ENCODE peak calls at places on chromosomes 7 and 10, in nine cellular contexts. R is AG10803; H is endodermal cell; J is AG04450; S is fibroblast of mammary gland; Y is skeletal muscle cell; X is stimulated activated CD4-positive, alpha-beta T cell treated with anti-CD3 and anti-CD28 coated beads, Interleukin-1b, Interleukin-23, amount 100 ng/mL, for 24 hours; K is activated T-cell treated with anti-CD3 and anti-CD28 coated beads, Interleukin-2, amount 50 U/mL, for 24 hours; T is RWPE1. M is an unnamed sample.

GRCh38 chr7:149880871-149881301 is 7.1 kb downstream of the ATP6V0E2 start:
- DNase-seq in R (no peak), H (peak; percentile 30), J (no peak), S (no peak), Y (no peak), X (no peak), K (no peak), T (no peak), M (peak; percentile 18)

GRCh38 chr7:158083526-158084310 is 503.9 kb downstream of the PTPRN2 start:
- DNase-seq in R (no peak), H (no peak), J (no peak), S (no peak), Y (no peak), X (no peak), K (no peak), T (no peak), M (no peak)

GRCh38 chr7:139708541-139708940 is 69.3 kb downstream of the HIPK2 start:
- DNase-seq in R (no peak), H (peak; percentile 17), J (no peak), S (no peak), Y (no peak), X (no peak), K (no peak), T (no peak), M (no peak)

GRCh38 chr7:1716263-1717094 is 46.4 kb downstream of the ELFN1 start:
- DNase-seq in R (no peak), H (no peak), J (no peak), S (peak; percentile 72), Y (peak; percentile 37), X (no peak), K (no peak), T (peak; percentile 52), M (no peak)

GRCh38 chr7:25054849-25055248 is 70.2 kb downstream of the CYCS start:
- DNase-seq in R (no peak), H (no peak), J (no peak), S (no peak), Y (no peak), X (no peak), K (no peak), T (no peak), M (no peak)

GRCh38 chr7:44183386-44183785 is 5.9 kb downstream of the GCK start:
- DNase-seq in R (no peak), H (peak; percentile 46), J (no peak), S (no peak), Y (no peak), X (no peak), K (no peak), T (no peak), M (no peak)

GRCh38 chr10:124518366-124518765 is 56.7 kb downstream of the LHPP start:
- DNase-seq in R (no peak), H (no peak), J (no peak), S (no peak), Y (no peak), X (no peak), K (no peak), T (no peak), M (no peak)

GRCh38 chr7:19663816-19664531 is 44.9 kb downstream of the POLR1F start:
- DNase-seq in R (no peak), H (no peak), J (no peak), S (no peak), Y (no peak), X (no peak), K (no peak), T (peak; percentile 19), M (no peak)

GRCh38 chr7:2560175-2560695 is 1.5 kb downstream of the IQCE start:
- DNase-seq in R (peak; percentile 33), H (no peak), J (no peak), S (peak; percentile 20), Y (no peak), X (no peak), K (no peak), T (peak; percentile 4), M (no peak)

GRCh38 chr7:101803203-101804086 is 14.0 kb upstream of the CUX1 start:
- DNase-seq in R (no peak), H (no peak), J (no peak), S (no peak), Y (no peak), X (no peak), K (no peak), T (no peak), M (no peak)

GRCh38 chr10:34736976-34737771 is 77.9 kb downstream of the PARD3 start:
- DNase-seq in R (no peak), H (no peak), J (no peak), S (no peak), Y (no peak), X (no peak), K (no peak), T (no peak), M (no peak)

GRCh38 chr7:158816995-158817394 is 12.3 kb downstream of the ESYT2 start:
- DNase-seq in R (no peak), H (peak; percentile 43), J (no peak), S (no peak), Y (no peak), X (no peak), K (no peak), T (peak; percentile 52), M (no peak)

GRCh38 chr7:82017334-82017943 is 247.6 kb upstream of the HGF start:
- DNase-seq in R (peak; percentile 54), H (no peak), J (peak; percentile 13), S (peak; percentile 64), Y (no peak), X (no peak), K (no peak), T (peak; percentile 40), M (no peak)

GRCh38 chr7:93337047-93337446 is 104.9 kb downstream of the VPS50 start:
- DNase-seq in R (no peak), H (no peak), J (no peak), S (no peak), Y (no peak), X (no peak), K (no peak), T (no peak), M (no peak)

GRCh38 chr7:88927-89921 is 103.1 kb upstream of the FAM20C start:
- DNase-seq in R (peak; percentile 93), H (peak; percentile 47), J (no peak), S (peak; percentile 98), Y (peak; percentile 95), X (no peak), K (peak; percentile 22), T (peak; percentile 86), M (no peak)

GRCh38 chr7:101780281-101780680 is 37.1 kb upstream of the CUX1 start:
- DNase-seq in R (no peak), H (no peak), J (no peak), S (no peak), Y (no peak), X (no peak), K (no peak), T (no peak), M (no peak)

GRCh38 chr10:31645786-31646185 is 282.8 kb downstream of the ARHGAP12 start:
- DNase-seq in R (no peak), H (no peak), J (no peak), S (peak; percentile 72), Y (no peak), X (no peak), K (no peak), T (peak; percentile 21), M (no peak)

GRCh38 chr7:119896386-119896785 is 376.6 kb upstream of the KCND2 start:
- DNase-seq in R (no peak), H (no peak), J (no peak), S (no peak), Y (no peak), X (no peak), K (no peak), T (no peak), M (no peak)

GRCh38 chr7:5428470-5429252 is 5.0 kb upstream of the TNRC18 start:
- DNase-seq in R (peak; percentile 90), H (peak; percentile 87), J (peak; percentile 72), S (peak; percentile 89), Y (no peak), X (no peak), K (peak; percentile 45), T (peak; percentile 39), M (no peak)

GRCh38 chr10:78886129-78886528 is 182.6 kb upstream of the ZMIZ1 start:
- DNase-seq in R (no peak), H (no peak), J (no peak), S (no peak), Y (no peak), X (no peak), K (no peak), T (no peak), M (no peak)

GRCh38 chr10:117555017-117555416 is 12.5 kb downstream of the EMX2 start:
- DNase-seq in R (no peak), H (no peak), J (no peak), S (no peak), Y (no peak), X (no peak), K (no peak), T (no peak), M (no peak)

GRCh38 chr10:96271017-96271815 is at the start of gene BLNK:
- DNase-seq in R (peak; percentile 4), H (no peak), J (peak; percentile 3), S (peak; percentile 39), Y (no peak), X (no peak), K (no peak), T (peak; percentile 77), M (no peak)

GRCh38 chr7:90599038-90599437 is 2.9 kb downstream of the CDK14 start:
- DNase-seq in R (no peak), H (no peak), J (no peak), S (no peak), Y (no peak), X (no peak), K (no peak), T (no peak), M (no peak)

GRCh38 chr10:48211777-48212176 is 62.7 kb downstream of the FRMPD2 start:
- DNase-seq in R (no peak), H (no peak), J (no peak), S (no peak), Y (no peak), X (no peak), K (no peak), T (no peak), M (no peak)

GRCh38 chr7:92835140-92835850 is 1.1 kb downstream of the CDK6 start:
- DNase-seq in R (peak; percentile 78), H (peak; percentile 91), J (no peak), S (peak; percentile 74), Y (no peak), X (peak; percentile 16), K (peak; percentile 79), T (peak; percentile 40), M (peak; percentile 76)

GRCh38 chr7:29764227-29764626 is 42.1 kb upstream of the WIPF3 start:
- DNase-seq in R (no peak), H (peak; percentile 85), J (no peak), S (no peak), Y (no peak), X (no peak), K (no peak), T (peak; percentile 24), M (peak; percentile 52)

GRCh38 chr7:30445770-30446169 is 32.8 kb downstream of the NOD1 start:
- DNase-seq in R (peak; percentile 83), H (no peak), J (no peak), S (peak; percentile 70), Y (peak; percentile 29), X (peak; percentile 7), K (peak; percentile 71), T (no peak), M (no peak)

GRCh38 chr7:102872460-102872859 is 40.3 kb upstream of the LRRC17 start:
- DNase-seq in R (peak; percentile 90), H (no peak), J (peak; percentile 74), S (peak; percentile 96), Y (peak; percentile 83), X (no peak), K (no peak), T (peak; percentile 46), M (no peak)

GRCh38 chr7:121504478-121504877 is 108.4 kb upstream of the FAM3C start:
- DNase-seq in R (peak; percentile 88), H (peak; percentile 61), J (peak; percentile 8), S (peak; percentile 87), Y (peak; percentile 39), X (no peak), K (no peak), T (peak; percentile 70), M (peak; percentile 63)

GRCh38 chr7:147279951-147280350 is 1163.3 kb downstream of the CNTNAP2 start:
- DNase-seq in R (no peak), H (no peak), J (no peak), S (no peak), Y (no peak), X (no peak), K (no peak), T (no peak), M (no peak)

GRCh38 chr10:97279121-97279815 is 13.2 kb downstream of the ARHGAP19 start:
- DNase-seq in R (peak; percentile 63), H (no peak), J (no peak), S (peak; percentile 77), Y (no peak), X (no peak), K (no peak), T (no peak), M (no peak)

M was measured in H9.